ENCODE peak calls at places on chromosomes 11 and 22, in four cellular contexts. M is left cardiac atrium, J is EL, T is NCI-H1105. S is an unnamed sample.

GRCh38 chr11:79864882-79865281 is 424.1 kb upstream of the TENM4 start:
- DNase-seq in T (no peak), J (peak), M (no peak), S (no peak)

GRCh38 chr11:77542296-77542695 is 47.5 kb upstream of the AQP11 start:
- DNase-seq in M (no peak), J (peak), T (no peak), S (no peak)

GRCh38 chr11:45052361-45052760 is 94.1 kb upstream of the PRDM11 start:
- DNase-seq in T (no peak), M (no peak), J (no peak), S (no peak)

GRCh38 chr11:8338138-8338537 is 74.5 kb upstream of the LMO1 start:
- DNase-seq in J (peak), M (peak), T (peak), S (peak)

GRCh38 chr11:86931965-86932332 is 23.2 kb downstream of the FZD4 start:
- DNase-seq in J (peak), M (no peak), T (peak), S (no peak)

GRCh38 chr22:25774575-25775026 is 32.6 kb downstream of the MYO18B start:
- DNase-seq in J (no peak), M (no peak), T (no peak), S (peak)

GRCh38 chr11:112564228-112564955 is 303.7 kb upstream of the PLET1 start:
- DNase-seq in J (peak), M (no peak), T (no peak), S (no peak)

GRCh38 chr11:27061078-27061477 is 20.5 kb downstream of the BBOX1 start:
- DNase-seq in J (no peak), M (no peak), T (no peak), S (no peak)

GRCh38 chr11:10908215-10908990 is 50.5 kb upstream of the ZBED5 start:
- DNase-seq in T (no peak), J (peak), M (no peak), S (no peak)

GRCh38 chr11:66008468-66009101 is 3.2 kb upstream of the CST6 start:
- DNase-seq in J (no peak), T (no peak), M (no peak), S (no peak)

GRCh38 chr11:71245601-71246391 is 6.6 kb downstream of the SHANK2 start:
- DNase-seq in T (no peak), J (no peak), M (no peak), S (no peak)

GRCh38 chr22:41043727-41044126 is 48.7 kb upstream of the EP300 start:
- DNase-seq in M (no peak), J (no peak), T (no peak), S (no peak)

GRCh38 chr11:7892751-7893356 is 38.2 kb downstream of the OR10A6 start:
- DNase-seq in M (no peak), J (peak), T (peak), S (peak)

GRCh38 chr22:45602824-45603301 is 68.8 kb upstream of the ATXN10 start:
- DNase-seq in T (no peak), J (peak), M (no peak), S (peak)

GRCh38 chr11:34505874-34506273 is 7.7 kb downstream of the ELF5 start:
- DNase-seq in J (no peak), M (no peak), T (no peak), S (no peak)

GRCh38 chr11:85109141-85109540 is 518.0 kb downstream of the DLG2 start:
- DNase-seq in J (no peak), M (no peak), T (no peak), S (no peak)

GRCh38 chr22:46738961-46739870 is 1.2 kb upstream of the CERK start:
- DNase-seq in M (peak), T (peak), J (peak), S (peak)

GRCh38 chr22:49368976-49369725 is 458.5 kb downstream of the BRD1 start:
- DNase-seq in J (no peak), T (no peak), M (no peak), S (peak)

GRCh38 chr11:94751806-94752205 is 16.4 kb upstream of the AMOTL1 start:
- DNase-seq in M (no peak), T (no peak), J (peak), S (no peak)

GRCh38 chr11:73184953-73185671 is 33.0 kb upstream of the P2RY2 start:
- DNase-seq in J (peak), T (peak), M (peak), S (peak)

GRCh38 chr11:4881860-4882500 is at the start of gene OR51T1:
- DNase-seq in J (no peak), M (no peak), T (no peak), S (no peak)

GRCh38 chr11:61111786-61112517 is 9.7 kb downstream of the CD5 start:
- DNase-seq in M (no peak), J (peak), T (no peak), S (no peak)

GRCh38 chr11:84396521-84396920 is 1110.4 kb upstream of the CCDC90B start:
- DNase-seq in T (no peak), M (no peak), J (no peak), S (no peak)

GRCh38 chr11:88231894-88232482 is 56.7 kb upstream of the RAB38 start:
- DNase-seq in M (no peak), T (peak), J (peak), S (peak)

S was measured in SK-N-DZ.